ENCODE peak calls at places on chromosomes 12 and 14, in nine cellular contexts. One of them, this sample, is unnamed.

GRCh38 chr12:87660987-87661769 is 368.0 kb downstream of the C12orf50 start:
- DNase-seq in cardiac muscle cell: no peak
- DNase-seq in CD8-positive, alpha-beta memory T cell: no peak
- DNase-seq in A549: no peak
- DNase-seq in iris pigment epithelial cell: no peak
- DNase-seq in NCI-H1417: no peak
- DNase-seq in left ventricle myocardium inferior: no peak
- DNase-seq in hepatocyte: no peak
- DNase-seq in activated naive CD4-positive, alpha-beta T cell treated with anti-CD3 and anti-CD28 coated beads, Interleukin-2, amount 10 ng/mL, durations not matched to agents 7 days and 5 days: no peak
- DNase-seq in this sample: no peak

GRCh38 chr14:59677771-59678211 is 101.2 kb upstream of the CCDC175 start:
- DNase-seq in cardiac muscle cell: no peak
- DNase-seq in CD8-positive, alpha-beta memory T cell: no peak
- DNase-seq in A549: no peak
- DNase-seq in iris pigment epithelial cell: peak
- DNase-seq in NCI-H1417: no peak
- DNase-seq in left ventricle myocardium inferior: no peak
- DNase-seq in hepatocyte: no peak
- DNase-seq in activated naive CD4-positive, alpha-beta T cell treated with anti-CD3 and anti-CD28 coated beads, Interleukin-2, amount 10 ng/mL, durations not matched to agents 7 days and 5 days: no peak
- DNase-seq in this sample: no peak

GRCh38 chr14:65637780-65638179 is 225.2 kb downstream of the FUT8 start:
- DNase-seq in cardiac muscle cell: no peak
- DNase-seq in CD8-positive, alpha-beta memory T cell: no peak
- DNase-seq in A549: no peak
- DNase-seq in iris pigment epithelial cell: peak
- DNase-seq in NCI-H1417: no peak
- DNase-seq in left ventricle myocardium inferior: no peak
- DNase-seq in hepatocyte: no peak
- DNase-seq in activated naive CD4-positive, alpha-beta T cell treated with anti-CD3 and anti-CD28 coated beads, Interleukin-2, amount 10 ng/mL, durations not matched to agents 7 days and 5 days: peak
- DNase-seq in this sample: peak

GRCh38 chr12:113030875-113031525 is 25.5 kb upstream of the DTX1 start:
- DNase-seq in cardiac muscle cell: peak
- DNase-seq in CD8-positive, alpha-beta memory T cell: no peak
- DNase-seq in A549: peak
- DNase-seq in iris pigment epithelial cell: peak
- DNase-seq in NCI-H1417: peak
- DNase-seq in left ventricle myocardium inferior: no peak
- DNase-seq in hepatocyte: peak
- DNase-seq in activated naive CD4-positive, alpha-beta T cell treated with anti-CD3 and anti-CD28 coated beads, Interleukin-2, amount 10 ng/mL, durations not matched to agents 7 days and 5 days: no peak
- DNase-seq in this sample: no peak

GRCh38 chr12:82034769-82035168 is 275.6 kb upstream of the PPFIA2 start:
- DNase-seq in cardiac muscle cell: no peak
- DNase-seq in CD8-positive, alpha-beta memory T cell: no peak
- DNase-seq in A549: no peak
- DNase-seq in iris pigment epithelial cell: no peak
- DNase-seq in NCI-H1417: no peak
- DNase-seq in left ventricle myocardium inferior: no peak
- DNase-seq in hepatocyte: no peak
- DNase-seq in activated naive CD4-positive, alpha-beta T cell treated with anti-CD3 and anti-CD28 coated beads, Interleukin-2, amount 10 ng/mL, durations not matched to agents 7 days and 5 days: no peak
- DNase-seq in this sample: no peak

GRCh38 chr14:75294649-75295033 is 16.0 kb downstream of the FOS start:
- DNase-seq in cardiac muscle cell: peak
- DNase-seq in CD8-positive, alpha-beta memory T cell: no peak
- DNase-seq in A549: peak
- DNase-seq in iris pigment epithelial cell: no peak
- DNase-seq in NCI-H1417: peak
- DNase-seq in left ventricle myocardium inferior: no peak
- DNase-seq in hepatocyte: peak
- DNase-seq in activated naive CD4-positive, alpha-beta T cell treated with anti-CD3 and anti-CD28 coated beads, Interleukin-2, amount 10 ng/mL, durations not matched to agents 7 days and 5 days: no peak
- DNase-seq in this sample: no peak

GRCh38 chr14:32559048-32559447 is 229.9 kb downstream of the AKAP6 start:
- DNase-seq in cardiac muscle cell: no peak
- DNase-seq in CD8-positive, alpha-beta memory T cell: no peak
- DNase-seq in A549: no peak
- DNase-seq in iris pigment epithelial cell: no peak
- DNase-seq in NCI-H1417: no peak
- DNase-seq in left ventricle myocardium inferior: no peak
- DNase-seq in hepatocyte: no peak
- DNase-seq in activated naive CD4-positive, alpha-beta T cell treated with anti-CD3 and anti-CD28 coated beads, Interleukin-2, amount 10 ng/mL, durations not matched to agents 7 days and 5 days: no peak
- DNase-seq in this sample: no peak

GRCh38 chr12:5094550-5094949 is 50.9 kb downstream of the KCNA5 start:
- DNase-seq in cardiac muscle cell: no peak
- DNase-seq in CD8-positive, alpha-beta memory T cell: no peak
- DNase-seq in A549: no peak
- DNase-seq in iris pigment epithelial cell: no peak
- DNase-seq in NCI-H1417: no peak
- DNase-seq in left ventricle myocardium inferior: no peak
- DNase-seq in hepatocyte: no peak
- DNase-seq in activated naive CD4-positive, alpha-beta T cell treated with anti-CD3 and anti-CD28 coated beads, Interleukin-2, amount 10 ng/mL, durations not matched to agents 7 days and 5 days: no peak
- DNase-seq in this sample: no peak